ENCODE peak calls at places on chromosomes 13 and 19, in four cellular contexts. S, G, B and J are unnamed samples.

GRCh38 chr13:41645313-41645712 is 188.0 kb downstream of the RGCC start:
- DNase-seq in S (no peak), G (no peak), B (no peak), J (peak)

GRCh38 chr13:73450583-73450982 is 391.8 kb downstream of the KLF5 start:
- DNase-seq in S (no peak), G (no peak), B (no peak), J (no peak)

GRCh38 chr13:27810461-27810860 is 18.2 kb downstream of the GSX1 start:
- DNase-seq in S (no peak), G (no peak), B (no peak), J (no peak)

GRCh38 chr13:43285891-43286602 is 262.7 kb downstream of the DNAJC15 start:
- DNase-seq in S (no peak), G (no peak), B (no peak), J (no peak)

GRCh38 chr19:34253711-34254551 is 423 bp upstream of the GARRE1 start:
- DNase-seq in S (peak), G (peak), B (peak), J (peak)

GRCh38 chr19:8426283-8426682 is 13.2 kb downstream of the MARCHF2 start:
- DNase-seq in S (no peak), G (no peak), B (no peak), J (no peak)

GRCh38 chr19:35340431-35340830 is 7.3 kb upstream of the FFAR1 start:
- DNase-seq in S (no peak), G (no peak), B (no peak), J (no peak)

GRCh38 chr13:89982406-89983085 is 1364.9 kb upstream of the MIR17HG start:
- DNase-seq in S (no peak), G (no peak), B (no peak), J (no peak)

GRCh38 chr19:49061445-49061844 is 3.2 kb downstream of the NTF4 start:
- DNase-seq in S (no peak), G (no peak), B (no peak), J (no peak)

GRCh38 chr13:51818771-51819511 is 15.0 kb upstream of the DHRS12 start:
- DNase-seq in S (no peak), G (peak), B (no peak), J (no peak)

GRCh38 chr19:49475995-49476880 is 2.2 kb downstream of the FLT3LG start:
- DNase-seq in S (peak), G (peak), B (no peak), J (peak)

GRCh38 chr19:36674201-36674600 is 7.6 kb upstream of the ZNF461 start:
- DNase-seq in S (no peak), G (no peak), B (no peak), J (no peak)

GRCh38 chr19:4115050-4115817 is 8.7 kb downstream of the MAP2K2 start:
- DNase-seq in S (no peak), G (peak), B (no peak), J (peak)

GRCh38 chr13:94704347-94705080 is 7.8 kb downstream of the SOX21 start:
- DNase-seq in S (no peak), G (no peak), B (no peak), J (no peak)

GRCh38 chr19:28264556-28264955 is 948.4 kb downstream of the UQCRFS1 start:
- DNase-seq in S (no peak), G (no peak), B (no peak), J (no peak)

GRCh38 chr13:42807236-42807635 is 25.9 kb downstream of the FAM216B start:
- DNase-seq in S (no peak), G (no peak), B (no peak), J (no peak)

GRCh38 chr19:13195678-13196077 is 45.5 kb downstream of the IER2 start:
- DNase-seq in S (peak), G (no peak), B (no peak), J (no peak)

GRCh38 chr13:53250272-53250875 is 221.8 kb downstream of the OLFM4 start:
- DNase-seq in S (peak), G (no peak), B (no peak), J (no peak)

GRCh38 chr13:33637978-33638743 is 179.8 kb upstream of the RFC3 start:
- DNase-seq in S (no peak), G (no peak), B (no peak), J (no peak)

GRCh38 chr13:104043184-104043583 is 977.0 kb upstream of the SLC10A2 start:
- DNase-seq in S (no peak), G (no peak), B (no peak), J (no peak)

DNA sequence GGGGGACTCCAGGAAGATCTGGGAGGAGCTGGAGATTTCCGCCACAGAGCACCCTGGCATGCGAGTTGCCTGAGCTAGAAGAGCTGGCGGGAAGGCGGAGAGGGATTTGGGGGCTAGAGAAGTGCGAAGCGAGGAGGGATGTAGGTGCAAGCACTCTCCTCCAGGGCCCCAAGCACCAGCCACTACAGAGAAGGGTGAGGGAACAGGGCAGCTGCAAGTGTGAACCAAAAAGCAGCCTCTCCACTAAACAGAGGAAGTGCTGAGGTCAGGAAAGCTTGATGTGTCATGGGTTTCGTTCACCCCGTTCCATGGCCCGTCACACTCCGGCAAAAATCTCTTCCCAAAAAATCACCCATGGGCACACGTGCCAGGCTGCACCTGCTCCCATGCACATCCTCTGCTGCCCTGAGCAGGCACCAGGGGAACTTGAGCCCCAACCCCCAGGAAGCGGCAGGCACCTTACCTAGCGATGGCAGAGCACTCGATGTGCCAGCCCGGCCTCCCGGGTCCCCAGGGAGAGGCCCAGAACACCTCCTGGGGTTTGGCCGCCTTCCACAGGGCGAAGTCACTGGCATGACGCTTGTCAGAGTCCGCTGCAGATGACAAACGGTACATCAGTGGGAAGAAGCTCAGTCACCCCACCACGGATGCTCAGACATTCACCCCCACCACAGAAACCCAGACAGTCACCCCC is 29.3 kb downstream of the CARS2 start:
- DNase-seq in S (no peak), G (no peak), B (no peak), J (no peak)
- H3K27ac ChIP-seq in S (no peak), G (no peak), B (no peak), J (no peak)

GRCh38 chr19:45501730-45502014 is 3.4 kb downstream of the PPM1N start:
- DNase-seq in S (no peak), G (no peak), B (no peak), J (no peak)

GRCh38 chr19:45498411-45499195 is at the start of gene PPM1N:
- DNase-seq in S (peak), G (peak), B (no peak), J (no peak)

GRCh38 chr19:45499196-45500180 is 1.2 kb downstream of the PPM1N start:
- DNase-seq in S (peak), G (peak), B (no peak), J (no peak)

GRCh38 chr19:45503909-45504308 is 3.4 kb upstream of the VASP start:
- DNase-seq in S (no peak), G (no peak), B (no peak), J (peak)

GRCh38 chr19:45500918-45501729 is 2.9 kb downstream of the PPM1N start:
- DNase-seq in S (no peak), G (no peak), B (no peak), J (peak)
- H3K27ac ChIP-seq in S (no peak), G (no peak), B (no peak), J (no peak)

GRCh38 chr13:110518150-110518525 is 43.4 kb downstream of the RAB20 start:
- DNase-seq in S (no peak), G (no peak), B (no peak), J (no peak)

GRCh38 chr13:110516500-110516899 is 45.0 kb downstream of the RAB20 start:
- DNase-seq in S (no peak), G (no peak), B (no peak), J (no peak)

GRCh38 chr13:110519046-110519445 is 42.5 kb downstream of the RAB20 start:
- DNase-seq in S (no peak), G (no peak), B (no peak), J (peak)

GRCh38 chr13:110518571-110518970 is 43.0 kb downstream of the RAB20 start:
- DNase-seq in S (peak), G (no peak), B (no peak), J (peak)

GRCh38 chr13:110517505-110518149 is 43.9 kb downstream of the RAB20 start:
- DNase-seq in S (no peak), G (no peak), B (no peak), J (no peak)
- H3K27ac ChIP-seq in S (peak), G (no peak), B (no peak), J (no peak)

GRCh38 chr13:100100115-100100879 is 11.4 kb downstream of the PCCA start:
- DNase-seq in S (peak), G (no peak), B (peak), J (no peak)
- H3K27ac ChIP-seq in S (peak), G (no peak), B (no peak), J (no peak)

GRCh38 chr19:31962565-31962996 is 382.8 kb upstream of the ZNF507 start:
- DNase-seq in S (no peak), G (no peak), B (no peak), J (no peak)
- H3K27ac ChIP-seq in S (no peak), G (no peak), B (no peak), J (no peak)

GRCh38 chr13:99040536-99041141 is 62.8 kb upstream of the DOCK9 start:
- DNase-seq in S (no peak), G (no peak), B (no peak), J (no peak)
- H3K27ac ChIP-seq in S (no peak), G (no peak), B (no peak), J (no peak)

GRCh38 chr19:23241433-23241832 is 8.8 kb downstream of the ZNF724 start:
- DNase-seq in S (no peak), G (no peak), B (no peak), J (no peak)
- H3K27ac ChIP-seq in S (no peak), G (no peak), B (no peak), J (no peak)

DNA sequence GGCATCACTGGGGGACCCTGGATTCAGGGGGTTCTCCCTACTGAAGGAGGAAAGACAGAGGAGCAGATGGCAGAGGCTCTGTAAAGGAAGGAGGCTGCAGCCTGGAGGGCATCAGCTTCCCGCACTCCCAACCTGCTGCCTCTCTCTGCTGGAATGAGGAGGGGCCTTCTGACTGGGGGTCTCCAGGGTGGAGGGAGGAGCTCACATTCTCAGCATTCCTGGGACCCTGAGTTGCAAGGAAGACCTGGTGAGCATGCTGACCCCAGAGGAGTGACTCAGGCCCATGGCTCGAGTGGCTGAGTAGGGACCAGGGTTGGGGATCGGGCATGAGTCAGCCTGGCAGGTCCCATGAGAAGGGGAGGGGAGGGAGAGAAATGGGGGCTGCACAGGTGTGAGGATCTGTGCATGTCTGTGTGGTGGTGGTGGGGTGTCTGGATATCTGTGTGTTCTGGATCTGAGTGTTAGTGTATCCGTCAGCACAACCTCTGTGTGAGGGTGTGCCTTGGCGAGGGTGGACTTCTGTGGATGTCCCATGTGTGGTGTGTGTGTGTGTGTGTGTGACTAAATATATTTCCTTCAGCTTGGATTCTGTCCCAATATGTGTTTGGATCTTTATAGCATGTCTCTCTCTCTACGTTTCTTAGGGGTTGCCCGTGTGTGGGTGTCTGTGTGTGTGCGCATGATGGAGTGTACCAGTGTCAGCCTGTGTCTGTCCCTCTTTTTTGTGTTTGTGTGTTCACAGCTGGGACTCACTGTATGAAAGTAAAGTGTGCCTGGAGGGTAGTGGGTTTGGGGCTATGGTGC is 4.6 kb downstream of the AXL start:
- DNase-seq in S (no peak), G (no peak), B (no peak), J (no peak)
- H3K27ac ChIP-seq in S (no peak), G (no peak), B (peak), J (no peak)

GRCh38 chr13:49635599-49636433 is 7.5 kb downstream of the ARL11 start:
- DNase-seq in S (no peak), G (no peak), B (no peak), J (peak)
- H3K27ac ChIP-seq in S (no peak), G (peak), B (no peak), J (no peak)

GRCh38 chr13:21297452-21297851 is 121.0 kb downstream of the MRPL57 start:
- DNase-seq in S (no peak), G (no peak), B (no peak), J (no peak)
- H3K27ac ChIP-seq in S (peak), G (peak), B (peak), J (peak)